ENCODE peak calls at places on chromosomes 2 and 18, in four cellular contexts. Z is HFF-Myc, U is astrocyte of the spinal cord, I is Calu3. F is an unnamed sample.

GRCh38 chr2:23912054-23912453 is 14.9 kb downstream of the ATAD2B start:
- DNase-seq in U (peak), I (peak), Z (no peak), F (no peak)

GRCh38 chr2:134160793-134161504 is 92.9 kb upstream of the MGAT5 start:
- DNase-seq in U (no peak), Z (no peak), I (no peak), F (no peak)

GRCh38 chr2:229714736-229715541 is 584 bp upstream of the DNER start:
- DNase-seq in U (peak), Z (no peak), I (peak), F (peak)

GRCh38 chr18:34222396-34223163 is 2.1 kb downstream of the NOL4 start:
- DNase-seq in I (peak), U (peak), Z (no peak), F (peak)

GRCh38 chr2:45224996-45225380 is 215.7 kb upstream of the SIX2 start:
- DNase-seq in U (no peak), I (no peak), Z (no peak), F (no peak)

GRCh38 chr2:75276093-75277055 is 77.1 kb upstream of the TACR1 start:
- DNase-seq in I (no peak), U (peak), Z (no peak), F (no peak)

GRCh38 chr2:223952280-223952968 is 4.8 kb upstream of the MRPL44 start:
- DNase-seq in I (no peak), U (no peak), Z (no peak), F (peak)

GRCh38 chr2:239864247-239865058 is 160.7 kb downstream of the NDUFA10 start:
- DNase-seq in Z (no peak), U (no peak), I (no peak), F (no peak)

GRCh38 chr18:48228301-48228715 is 180.9 kb downstream of the ZBTB7C start:
- DNase-seq in Z (no peak), U (no peak), I (no peak), F (no peak)

GRCh38 chr2:239824051-239824694 is 201.0 kb downstream of the NDUFA10 start:
- DNase-seq in Z (no peak), U (no peak), I (peak), F (no peak)

GRCh38 chr2:172701250-172701649 is 34.4 kb upstream of the RAPGEF4 start:
- DNase-seq in I (no peak), U (peak), Z (peak), F (no peak)

GRCh38 chr2:26269571-26270170 is 24.9 kb downstream of the HADHB start:
- DNase-seq in I (no peak), U (no peak), Z (no peak), F (peak)

DNA sequence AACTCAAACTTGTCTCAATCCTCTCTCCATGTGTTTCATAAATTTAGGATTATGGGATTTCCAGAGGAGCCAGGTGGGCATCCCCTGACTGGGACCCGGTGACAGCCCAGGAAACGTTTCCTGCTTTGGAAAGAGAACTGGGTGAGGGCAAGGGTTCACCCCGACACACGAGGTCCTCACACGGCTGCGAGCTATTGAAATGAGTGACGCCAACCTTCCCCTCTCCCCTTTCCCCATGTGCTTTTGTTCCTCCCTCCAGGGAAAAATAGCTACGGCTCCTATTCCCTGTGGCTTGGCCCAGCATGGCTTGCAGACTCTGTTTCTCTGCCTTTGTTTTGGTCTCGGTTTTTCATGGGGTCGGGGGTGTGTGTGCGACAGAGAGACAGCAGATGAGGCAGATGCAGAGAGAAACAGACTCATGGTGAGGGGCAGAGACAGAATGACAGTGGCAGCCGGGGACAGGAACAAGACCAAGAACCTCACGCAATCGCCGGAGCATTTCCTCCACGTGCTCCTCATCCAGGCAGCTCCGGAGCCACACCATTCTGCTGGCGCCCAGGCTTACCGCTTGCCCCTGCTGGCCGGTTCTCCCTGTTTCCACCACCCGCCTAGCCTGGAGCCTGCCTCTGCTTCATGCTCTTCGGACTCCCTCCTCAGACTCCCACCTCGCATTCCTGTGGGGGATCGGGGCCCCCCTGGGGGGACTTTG is 238.5 kb downstream of the DYSF start:
- DNase-seq in I (no peak), U (no peak), Z (no peak), F (no peak)
- TF ChIP-seq CTCF in I (no peak), U (no peak), Z (no peak), F (no peak)

GRCh38 chr2:88265352-88265960 is 95.3 kb downstream of the THNSL2 start:
- DNase-seq in U (peak), Z (peak), I (peak), F (peak)

GRCh38 chr2:88263861-88264260 is 93.7 kb downstream of the THNSL2 start:
- DNase-seq in Z (no peak), I (peak), U (no peak), F (no peak)

GRCh38 chr2:88258208-88258607 is 88.1 kb downstream of the THNSL2 start:
- DNase-seq in I (no peak), Z (no peak), U (no peak), F (no peak)

DNA sequence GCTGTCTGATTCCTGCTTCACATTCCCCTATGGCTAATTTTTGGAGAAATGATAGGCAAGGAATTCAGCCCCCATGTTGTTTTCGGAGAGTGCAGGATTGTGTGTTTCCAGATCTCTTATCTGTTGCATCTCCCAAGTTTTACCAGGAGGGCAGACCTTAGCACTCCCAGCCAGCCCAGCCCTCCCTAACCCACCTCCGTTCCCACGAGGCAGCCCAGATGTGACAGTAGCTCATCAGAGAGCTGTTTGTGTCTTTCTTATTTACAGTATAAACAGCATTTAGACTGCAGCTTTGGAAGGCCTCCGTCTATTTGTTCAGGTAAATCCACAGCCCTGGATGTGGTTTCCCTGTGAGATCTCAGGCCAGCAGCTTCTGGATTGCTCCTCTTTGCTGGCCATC is 91.6 kb downstream of the THNSL2 start:
- DNase-seq in I (no peak), Z (no peak), U (no peak), F (no peak)
- TF ChIP-seq CTCF in I (no peak), Z (no peak), U (no peak), F (no peak)

GRCh38 chr2:135799738-135800137 is 37.2 kb downstream of the LCT start:
- DNase-seq in U (no peak), I (no peak), Z (no peak), F (no peak)
- TF ChIP-seq CTCF in U (no peak), I (no peak), Z (peak), F (no peak)

GRCh38 chr2:218815244-218815637 is 16.4 kb downstream of the PRKAG3 start:
- DNase-seq in Z (no peak), U (no peak), I (no peak), F (no peak)
- TF ChIP-seq CTCF in Z (no peak), U (no peak), I (no peak), F (no peak)

GRCh38 chr2:218980800-218981389 is 4.1 kb downstream of the FEV start:
- DNase-seq in U (no peak), I (no peak), Z (no peak), F (no peak)
- TF ChIP-seq CTCF in U (no peak), I (no peak), Z (no peak), F (no peak)

GRCh38 chr2:102803041-102803896 is 41.4 kb downstream of the TMEM182 start:
- DNase-seq in Z (no peak), I (no peak), U (no peak), F (no peak)

GRCh38 chr2:102801858-102802699 is 40.2 kb downstream of the TMEM182 start:
- DNase-seq in I (no peak), U (no peak), Z (no peak), F (no peak)

GRCh38 chr2:102803897-102804217 is 42.0 kb downstream of the TMEM182 start:
- DNase-seq in I (no peak), U (no peak), Z (no peak), F (no peak)

GRCh38 chr2:102809291-102810189 is 47.7 kb downstream of the TMEM182 start:
- DNase-seq in Z (no peak), U (no peak), I (no peak), F (no peak)

DNA sequence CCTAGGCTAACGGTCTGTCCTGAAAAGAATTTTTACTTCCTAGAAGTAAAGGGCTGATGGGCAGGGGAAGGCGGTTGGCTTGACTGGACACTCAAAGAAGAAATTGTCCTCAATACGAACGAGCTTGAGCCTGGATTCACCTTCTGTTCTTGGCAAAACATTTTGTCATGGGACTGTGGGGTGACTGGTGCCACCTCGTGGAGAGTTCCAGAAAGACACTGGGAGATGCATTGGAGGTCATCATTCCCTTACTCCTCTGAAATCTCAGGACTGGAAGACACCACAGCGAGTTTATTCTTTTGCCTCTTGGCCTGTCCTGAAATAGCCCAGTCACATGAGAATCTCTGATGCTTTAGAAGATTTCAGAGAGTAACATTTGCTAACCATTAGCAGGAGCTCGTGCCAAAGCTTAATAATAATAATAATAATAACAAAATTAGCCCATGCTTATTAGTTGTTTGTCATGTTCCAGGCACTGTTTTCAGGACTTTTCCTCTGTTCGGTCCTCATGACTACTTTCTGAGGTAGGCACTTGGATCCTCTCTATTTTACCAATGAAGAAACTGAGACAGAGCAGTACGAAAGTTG is 44.5 kb downstream of the TMEM182 start:
- DNase-seq in Z (peak), U (peak), I (peak), F (peak)
- TF ChIP-seq CTCF in Z (peak), U (peak), I (peak), F (peak)